ENCODE peak calls at places on chromosome 12, in six cellular contexts. S is midbrain; X is GM12892; R is activated CD4-positive, alpha-beta T cell treated with anti-CD3 and anti-CD28 coated beads, Interleukin-2, amount 50 U/mL, for 24 hours; F is stimulated activated naive CD4-positive, alpha-beta T cell; J is IMR-90. P is an unnamed sample.

GRCh38 chr12:96862326-96862725 is 44.7 kb upstream of the NEDD1 start:
- DNase-seq in S (no peak), X (no peak), R (no peak), F (no peak), J (no peak), P (no peak)

GRCh38 chr12:5390174-5390799 is 41.6 kb upstream of the NTF3 start:
- DNase-seq in S (no peak), X (no peak), R (no peak), F (no peak), J (no peak), P (no peak)

GRCh38 chr12:4645023-4645422 is 3.8 kb downstream of the AKAP3 start:
- DNase-seq in S (no peak), X (no peak), R (no peak), F (no peak), J (no peak), P (no peak)

GRCh38 chr12:30461011-30461670 is 234.5 kb downstream of the IPO8 start:
- DNase-seq in S (no peak), X (no peak), R (no peak), F (no peak), J (no peak), P (no peak)

GRCh38 chr12:109098142-109098652 is 800 bp downstream of the UNG start:
- DNase-seq in S (no peak), X (no peak), R (no peak), F (no peak), J (peak), P (no peak)

GRCh38 chr12:13369496-13369895 is 173.0 kb downstream of the EMP1 start:
- DNase-seq in S (no peak), X (no peak), R (no peak), F (no peak), J (no peak), P (no peak)

GRCh38 chr12:79659961-79660431 is 30.8 kb downstream of the PAWR start:
- DNase-seq in S (no peak), X (no peak), R (no peak), F (no peak), J (no peak), P (no peak)

GRCh38 chr12:78671295-78671694 is 193.3 kb upstream of the SYT1 start:
- DNase-seq in S (no peak), X (no peak), R (no peak), F (no peak), J (peak), P (no peak)

GRCh38 chr12:93624595-93625294 is 52.3 kb downstream of the SOCS2 start:
- DNase-seq in S (no peak), X (no peak), R (no peak), F (no peak), J (peak), P (peak)

GRCh38 chr12:124680863-124681778 is 113.7 kb upstream of the NCOR2 start:
- DNase-seq in S (peak), X (peak), R (no peak), F (no peak), J (peak), P (peak)

GRCh38 chr12:71746983-71747611 is 7.6 kb upstream of the RAB21 start:
- DNase-seq in S (peak), X (no peak), R (peak), F (peak), J (peak), P (no peak)

GRCh38 chr12:20507711-20508110 is 139.4 kb downstream of the PDE3A start:
- DNase-seq in S (no peak), X (no peak), R (no peak), F (no peak), J (no peak), P (no peak)

GRCh38 chr12:120858306-120859088 is 45.7 kb downstream of the SPPL3 start:
- DNase-seq in S (no peak), X (no peak), R (no peak), F (no peak), J (no peak), P (no peak)

GRCh38 chr12:54021432-54022013 is 6.7 kb upstream of the HOXC6 start:
- DNase-seq in S (no peak), X (no peak), R (no peak), F (no peak), J (no peak), P (no peak)

GRCh38 chr12:96516472-96517417 is 27.4 kb downstream of the CFAP54 start:
- DNase-seq in S (peak), X (no peak), R (peak), F (peak), J (peak), P (no peak)

GRCh38 chr12:49987620-49988303 is 15.0 kb downstream of the AQP6 start:
- DNase-seq in S (no peak), X (no peak), R (no peak), F (no peak), J (no peak), P (no peak)

GRCh38 chr12:47757840-47758583 is 668 bp downstream of the RAPGEF3 start:
- DNase-seq in S (peak), X (no peak), R (no peak), F (no peak), J (no peak), P (no peak)

GRCh38 chr12:100337727-100338126 is 19.1 kb upstream of the SLC17A8 start:
- DNase-seq in S (no peak), X (no peak), R (no peak), F (no peak), J (no peak), P (no peak)

GRCh38 chr12:49288412-49288853 is 6.5 kb upstream of the PRPH start:
- DNase-seq in S (peak), X (peak), R (peak), F (peak), J (peak), P (no peak)

GRCh38 chr12:12333980-12334709 is 15.9 kb downstream of the MANSC1 start:
- DNase-seq in S (peak), X (peak), R (peak), F (peak), J (peak), P (no peak)

GRCh38 chr12:54562720-54563356 is 13.4 kb downstream of the PDE1B start:
- DNase-seq in S (no peak), X (no peak), R (no peak), F (no peak), J (no peak), P (no peak)

GRCh38 chr12:120413901-120414695 is 23.8 kb upstream of the COX6A1 start:
- DNase-seq in S (peak), X (no peak), R (no peak), F (no peak), J (no peak), P (no peak)

GRCh38 chr12:26732010-26732908 is 100.7 kb downstream of the ITPR2 start:
- DNase-seq in S (no peak), X (no peak), R (no peak), F (no peak), J (no peak), P (no peak)

GRCh38 chr12:108442077-108442476 is 73.0 kb upstream of the FICD start:
- DNase-seq in S (no peak), X (no peak), R (no peak), F (no peak), J (no peak), P (no peak)

GRCh38 chr12:24047345-24047744 is 97.9 kb upstream of the SOX5 start:
- DNase-seq in S (no peak), X (no peak), R (no peak), F (no peak), J (no peak), P (no peak)

GRCh38 chr12:65731771-65732170 is 92.5 kb upstream of the HMGA2 start:
- DNase-seq in S (no peak), X (no peak), R (no peak), F (no peak), J (no peak), P (no peak)

GRCh38 chr12:71415336-71416231 is 24.0 kb upstream of the LGR5 start:
- DNase-seq in S (peak), X (no peak), R (peak), F (peak), J (peak), P (no peak)

GRCh38 chr12:79174656-79175055 is 310.1 kb downstream of the SYT1 start:
- DNase-seq in S (no peak), X (no peak), R (no peak), F (no peak), J (peak), P (no peak)

GRCh38 chr12:130583317-130583716 is 132.8 kb downstream of the RIMBP2 start:
- DNase-seq in S (no peak), X (no peak), R (no peak), F (no peak), J (no peak), P (no peak)

GRCh38 chr12:23060161-23060560 is 435.2 kb downstream of the ETNK1 start:
- DNase-seq in S (no peak), X (no peak), R (no peak), F (no peak), J (no peak), P (no peak)

GRCh38 chr12:13091831-13092230 is 11.6 kb downstream of the GSG1 start:
- DNase-seq in S (no peak), X (no peak), R (no peak), F (no peak), J (no peak), P (no peak)

GRCh38 chr12:49231881-49232650 is 32.8 kb upstream of the TUBA1C start:
- DNase-seq in S (peak), X (no peak), R (no peak), F (no peak), J (no peak), P (no peak)

GRCh38 chr12:94994312-94994711 is 9.2 kb downstream of the NDUFA12 start:
- DNase-seq in S (no peak), X (no peak), R (no peak), F (no peak), J (peak), P (peak)

GRCh38 chr12:123949118-123949774 is 23.4 kb downstream of the CCDC92 start:
- DNase-seq in S (peak), X (no peak), R (no peak), F (no peak), J (no peak), P (no peak)

GRCh38 chr12:76646366-76646765 is 86.8 kb upstream of the OSBPL8 start:
- DNase-seq in S (no peak), X (no peak), R (no peak), F (no peak), J (no peak), P (no peak)

GRCh38 chr12:101608301-101609133 is 13.7 kb downstream of the MYBPC1 start:
- DNase-seq in S (no peak), X (no peak), R (no peak), F (no peak), J (no peak), P (no peak)

GRCh38 chr12:112907415-112908157 is 824 bp downstream of the OAS1 start:
- DNase-seq in S (peak), X (peak), R (no peak), F (peak), J (no peak), P (no peak)

GRCh38 chr12:42978718-42979117 is 389.2 kb upstream of the PRICKLE1 start:
- DNase-seq in S (no peak), X (no peak), R (no peak), F (no peak), J (no peak), P (no peak)

GRCh38 chr12:111503116-111503515 is 96.0 kb downstream of the ATXN2 start:
- DNase-seq in S (no peak), X (no peak), R (no peak), F (no peak), J (peak), P (no peak)